ENCODE peak calls at places on chromosomes 4 and X, in five cellular contexts. G is nucleus accumbens; C is left kidney; I is T-helper 9 cell; X is natural killer cell treated with Interleukin-12 subunit alpha and Interleukin-12 subunit beta and Interleukin-15 and Interleukin-18, amount 100 ng/mL, for 72 hours. L is an unnamed sample.

GRCh38 chrX:11792461-11793421 is 34.7 kb downstream of the MSL3 start:
- DNase-seq in G (no peak), C (no peak), I (peak; percentile 27), X (peak; percentile 61), L (no peak)

GRCh38 chr4:55397024-55397520 is 1.3 kb downstream of the TMEM165 start:
- DNase-seq in G (no peak), C (peak; percentile 57), I (no peak), X (no peak), L (no peak)

GRCh38 chrX:69033936-69034335 is 131.3 kb downstream of the PJA1 start:
- DNase-seq in G (no peak), C (peak; percentile 58), I (no peak), X (no peak), L (no peak)

GRCh38 chr4:54743562-54743961 is 85.8 kb downstream of the KIT start:
- DNase-seq in G (no peak), C (no peak), I (no peak), X (no peak), L (no peak)

GRCh38 chr4:25814737-25815136 is 48.1 kb downstream of the SEL1L3 start:
- DNase-seq in G (no peak), C (no peak), I (no peak), X (no peak), L (no peak)

GRCh38 chrX:19760841-19761512 is 126.4 kb downstream of the SH3KBP1 start:
- DNase-seq in G (no peak), C (peak; percentile 28), I (no peak), X (no peak), L (no peak)

GRCh38 chr4:103482471-103482870 is 237.3 kb downstream of the TACR3 start:
- DNase-seq in G (no peak), C (no peak), I (no peak), X (no peak), L (no peak)

GRCh38 chr4:159227984-159228383 is 125.1 kb downstream of the RAPGEF2 start:
- DNase-seq in G (peak; percentile 57), C (peak; percentile 90), I (no peak), X (no peak), L (peak; percentile 21)

GRCh38 chr4:533318-534100 is 34.5 kb downstream of the PIGG start:
- DNase-seq in G (no peak), C (no peak), I (no peak), X (no peak), L (no peak)

GRCh38 chr4:24248674-24249644 is 335.4 kb downstream of the DHX15 start:
- DNase-seq in G (no peak), C (peak; percentile 9), I (no peak), X (no peak), L (no peak)

GRCh38 chr4:100591156-100591876 is 73.5 kb upstream of the EMCN start:
- DNase-seq in G (no peak), C (peak; percentile 35), I (no peak), X (no peak), L (no peak)